ENCODE peak calls at places on chromosomes 2 and 18, in seven cellular contexts. J is lung; A is effector memory CD4-positive, alpha-beta T cell; S is neural progenitor cell; W is H1; K is kidney epithelial cell; X is mesendoderm. O is an unnamed sample. For H3K36me3, the result is how much of the 10 kb centered on the place peaks cover.

GRCh38 chr18:39173022-39173421 is 1607.4 kb upstream of the CELF4 start:
- DNase-seq in J (no peak), A (no peak), S (no peak), W (no peak), K (peak), X (peak), O (no peak)

GRCh38 chr2:47016172-47016913 is 100.7 kb upstream of the MCFD2 start:
- DNase-seq in J (no peak), A (no peak), S (peak), W (peak), K (peak), X (peak), O (no peak)

GRCh38 chr18:76256897-76257500 is 238.0 kb downstream of the ZNF516 start:
- DNase-seq in J (no peak), A (no peak), S (peak), W (no peak), K (peak), X (peak), O (no peak)

GRCh38 chr2:135685361-135685760 is 56.3 kb upstream of the UBXN4 start:
- DNase-seq in J (no peak), A (no peak), S (no peak), W (no peak), K (no peak), X (no peak), O (no peak)

GRCh38 chr2:108325756-108326155 is 37.1 kb downstream of the SULT1C2 start:
- DNase-seq in J (no peak), A (no peak), S (no peak), W (no peak), K (no peak), X (no peak), O (no peak)

GRCh38 chr18:49976810-49977209 is 163.5 kb upstream of the ACAA2 start:
- DNase-seq in J (peak), A (no peak), S (no peak), W (no peak), K (no peak), X (no peak), O (no peak)

GRCh38 chr2:31675485-31675901 is 94.8 kb upstream of the SRD5A2 start:
- DNase-seq in J (no peak), A (no peak), S (peak), W (no peak), K (no peak), X (peak), O (no peak)

GRCh38 chr2:181904022-181904632 is 12.6 kb downstream of the ITPRID2 start:
- DNase-seq in J (no peak), A (no peak), S (peak), W (no peak), K (no peak), X (peak), O (no peak)

GRCh38 chr2:44016282-44016681 is 20.5 kb upstream of the LRPPRC start:
- DNase-seq in J (no peak), A (no peak), S (peak), W (peak), K (peak), X (peak), O (no peak)

DNA sequence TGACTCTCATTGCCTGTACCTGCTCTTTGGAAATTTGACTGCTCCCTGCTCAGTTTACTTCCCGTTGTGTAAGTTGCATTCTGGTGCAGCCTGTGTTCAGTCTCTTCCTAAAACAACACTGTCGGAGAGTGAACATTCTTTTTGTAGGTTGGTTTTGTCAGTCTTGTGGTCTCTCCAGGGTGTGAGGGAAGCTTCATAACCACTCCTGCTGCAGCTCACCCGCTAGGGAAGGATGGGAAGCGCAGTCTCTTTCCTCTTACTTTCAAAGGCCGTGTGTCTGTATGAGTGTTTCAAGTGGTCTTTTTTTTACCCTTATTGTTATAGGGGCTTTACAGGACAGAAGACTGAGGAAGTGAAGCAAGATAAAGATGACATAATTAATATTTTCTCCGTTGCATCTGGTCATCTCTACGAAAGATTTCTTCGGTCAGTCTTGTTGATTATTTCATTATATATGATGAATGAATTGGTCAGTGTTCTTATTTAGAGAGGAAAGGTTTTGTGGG is 87.2 kb downstream of the UGGT1 start:
- DNase-seq in J (no peak), A (no peak), S (no peak), W (no peak), K (no peak), X (no peak), O (no peak)
- H3K36me3 ChIP-seq in J (half or more), A (half or more), S (under half), W (under half), K (under half), X (under half), O (half or more)

GRCh38 chr2:239073745-239074530 is 226.1 kb downstream of the TWIST2 start:
- DNase-seq in J (no peak), A (no peak), S (no peak), W (no peak), K (no peak), X (no peak), O (no peak)

GRCh38 chr2:239073270-239073669 is 225.4 kb downstream of the TWIST2 start:
- DNase-seq in J (no peak), A (no peak), S (no peak), W (no peak), K (no peak), X (no peak), O (no peak)

GRCh38 chr2:239077260-239077659 is 229.4 kb downstream of the TWIST2 start:
- DNase-seq in J (no peak), A (no peak), S (no peak), W (no peak), K (no peak), X (no peak), O (no peak)

GRCh38 chr2:239078128-239078924 is 230.4 kb downstream of the TWIST2 start:
- DNase-seq in J (no peak), A (no peak), S (no peak), W (no peak), K (no peak), X (no peak), O (no peak)

GRCh38 chr2:239075918-239076727 is 228.2 kb downstream of the TWIST2 start:
- DNase-seq in J (no peak), A (no peak), S (no peak), W (no peak), K (no peak), X (no peak), O (peak)
- H3K36me3 ChIP-seq in J (under half), A (half or more), S (under half), W (under half), K (under half), X (under half), O (half or more)

GRCh38 chr2:222621893-222622292 is 34.0 kb downstream of the FARSB start:
- DNase-seq in J (no peak), A (no peak), S (no peak), W (no peak), K (no peak), X (no peak), O (no peak)
- H3K36me3 ChIP-seq in J (under half), A (under half), S (under half), W (under half), K (under half), X (under half), O (under half)

DNA sequence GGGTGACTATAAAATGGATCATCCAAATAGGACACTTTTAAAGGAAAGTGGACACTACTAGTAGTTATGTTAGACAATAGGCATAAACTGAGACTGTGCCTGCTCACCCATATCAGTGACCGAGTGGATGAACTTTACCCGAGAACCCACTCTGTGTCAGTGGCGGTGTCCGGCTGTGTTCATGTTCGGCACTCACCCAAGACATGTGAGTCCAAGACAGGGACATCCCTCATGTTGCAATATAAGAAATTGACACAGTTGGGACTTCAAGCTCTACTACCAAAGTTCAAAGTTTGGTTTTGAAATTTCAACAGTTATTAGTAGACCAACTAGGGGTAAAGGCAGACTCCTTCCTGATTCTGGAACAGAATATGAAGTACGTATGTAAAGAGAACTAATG is 326.3 kb upstream of the TNP1 start:
- DNase-seq in J (no peak), A (no peak), S (no peak), W (no peak), K (no peak), X (no peak), O (no peak)
- H3K36me3 ChIP-seq in J (under half), A (under half), S (under half), W (under half), K (under half), X (under half), O (under half)

GRCh38 chr2:230473378-230473777 is 57.4 kb downstream of the SP100 start:
- DNase-seq in J (no peak), A (no peak), S (no peak), W (no peak), K (no peak), X (no peak), O (peak)
- H3K36me3 ChIP-seq in J (under half), A (under half), S (under half), W (under half), K (under half), X (under half), O (under half)

GRCh38 chr2:3545788-3546478 is 12.2 kb downstream of the RNASEH1 start:
- DNase-seq in J (no peak), A (no peak), S (no peak), W (no peak), K (no peak), X (no peak), O (no peak)

GRCh38 chr2:3543023-3543683 is 15.0 kb downstream of the RNASEH1 start:
- DNase-seq in J (no peak), A (no peak), S (no peak), W (no peak), K (no peak), X (no peak), O (no peak)

GRCh38 chr2:3539836-3540235 is 18.3 kb downstream of the RNASEH1 start:
- DNase-seq in J (no peak), A (no peak), S (no peak), W (no peak), K (no peak), X (no peak), O (no peak)

GRCh38 chr2:3536682-3537632 is 17.6 kb upstream of the ADI1 start:
- DNase-seq in J (peak), A (no peak), S (peak), W (peak), K (no peak), X (peak), O (no peak)

DNA sequence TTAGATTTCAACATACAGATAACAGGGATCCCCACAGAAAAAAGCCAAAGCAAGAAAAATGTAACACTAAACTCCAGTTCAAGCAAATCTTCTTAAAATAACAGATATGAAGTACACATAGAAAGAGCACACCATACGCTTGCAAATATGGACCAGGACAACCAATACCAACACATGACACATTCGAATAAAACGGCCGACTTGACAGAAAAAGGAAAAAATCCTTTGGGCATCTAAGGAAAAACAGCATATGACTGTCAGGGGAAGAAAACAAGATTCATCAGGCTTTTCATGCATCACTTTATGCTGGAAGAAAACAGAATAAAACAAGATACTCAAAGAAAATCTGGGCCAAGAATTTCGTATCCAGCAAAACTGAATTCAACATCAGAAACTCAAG is 16.0 kb downstream of the RNASEH1 start:
- DNase-seq in J (no peak), A (no peak), S (no peak), W (no peak), K (no peak), X (no peak), O (no peak)
- H3K36me3 ChIP-seq in J (under half), A (half or more), S (under half), W (under half), K (under half), X (under half), O (half or more)

DNA sequence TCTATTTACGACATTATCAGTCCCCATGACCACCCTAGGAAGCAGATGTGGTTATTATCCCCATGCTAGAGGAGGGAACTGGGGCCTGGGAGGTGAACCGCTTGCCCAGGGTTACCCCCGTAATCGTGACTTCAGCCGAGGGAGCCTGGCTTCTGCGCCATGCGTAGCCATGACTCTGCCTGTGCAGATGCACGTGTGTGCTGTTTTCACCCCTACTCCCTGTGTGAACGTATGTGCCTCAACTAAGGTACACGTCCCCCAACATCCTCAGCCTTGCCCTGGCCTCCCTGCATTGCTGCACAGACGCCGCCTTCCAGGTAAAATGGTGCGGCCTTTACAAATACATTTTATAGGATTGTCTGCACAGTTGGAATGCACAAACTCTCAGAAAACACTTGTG is 40.2 kb downstream of the LPIN1 start:
- DNase-seq in J (no peak), A (no peak), S (no peak), W (no peak), K (no peak), X (no peak), O (no peak)
- H3K36me3 ChIP-seq in J (under half), A (half or more), S (under half), W (under half), K (under half), X (under half), O (under half)

O was measured in Peyer's patch.